ENCODE peak calls at places on chromosomes 16 and 17, in eight cellular contexts. E is NCI-H748 treated with DMSO at 0.1 percent for 48 hours; K is cortex of kidney; W is Daoy; Y is astrocyte; L is aorta; X is HEK293T; V is stimulated activated CD8-positive, alpha-beta memory T cell treated with anti-CD3 and anti-CD28 coated beads, Interleukin-4, amount 100 ng/mL, for 24 hours. H is an unnamed sample.
A peak's percentile ranks its signal among the peaks of the same experiment; 100 is the strongest.

GRCh38 chr16:83899272-83899897 is 470 bp downstream of the MLYCD start:
- DNase-seq in E (no peak), K (no peak), W (peak; percentile 66), Y (peak; percentile 63), L (peak; percentile 72), X (peak; percentile 62), V (peak; percentile 19), H (no peak)

GRCh38 chr17:77456271-77456950 is 315.6 kb downstream of the SEC14L1 start:
- DNase-seq in E (no peak), K (no peak), W (no peak), Y (no peak), L (no peak), X (no peak), V (no peak), H (no peak)

GRCh38 chr17:21814776-21815175 is 122.5 kb downstream of the KCNJ18 start:
- DNase-seq in E (no peak), K (no peak), W (no peak), Y (no peak), L (no peak), X (no peak), V (no peak), H (no peak)

GRCh38 chr17:1557355-1558095 is 5.1 kb downstream of the PITPNA start:
- DNase-seq in E (no peak), K (no peak), W (no peak), Y (peak; percentile 48), L (no peak), X (no peak), V (no peak), H (no peak)

GRCh38 chr16:11564046-11564926 is 22.4 kb downstream of the LITAF start:
- DNase-seq in E (no peak), K (no peak), W (no peak), Y (no peak), L (no peak), X (no peak), V (no peak), H (no peak)

GRCh38 chr17:63041722-63042121 is 75.7 kb downstream of the TANC2 start:
- DNase-seq in E (peak; percentile 87), K (no peak), W (no peak), Y (no peak), L (no peak), X (no peak), V (no peak), H (peak; percentile 74)

GRCh38 chr17:67532326-67532871 is 155.3 kb downstream of the PITPNC1 start:
- DNase-seq in E (no peak), K (no peak), W (no peak), Y (no peak), L (no peak), X (no peak), V (no peak), H (no peak)

GRCh38 chr16:15972046-15972868 is 22.8 kb downstream of the ABCC1 start:
- DNase-seq in E (no peak), K (no peak), W (no peak), Y (peak; percentile 67), L (no peak), X (no peak), V (no peak), H (no peak)

GRCh38 chr16:1300664-1301476 is 8.6 kb upstream of the UBE2I start:
- DNase-seq in E (no peak), K (no peak), W (peak; percentile 62), Y (no peak), L (peak; percentile 80), X (peak; percentile 89), V (peak; percentile 67), H (no peak)

GRCh38 chr17:34252890-34253525 is 2.1 kb upstream of the CCL2 start:
- DNase-seq in E (no peak), K (no peak), W (no peak), Y (peak; percentile 96), L (no peak), X (no peak), V (no peak), H (no peak)

GRCh38 chr17:37671813-37672544 is 28.7 kb upstream of the DDX52 start:
- DNase-seq in E (no peak), K (no peak), W (peak; percentile 33), Y (peak; percentile 89), L (no peak), X (no peak), V (no peak), H (no peak)

GRCh38 chr17:17056167-17056562 is 13.9 kb downstream of the MPRIP start:
- DNase-seq in E (no peak), K (no peak), W (no peak), Y (no peak), L (no peak), X (no peak), V (no peak), H (no peak)